ENCODE peak calls at places on chromosomes 16 and 17, in nine cellular contexts. V is stimulated activated CD4-positive, alpha-beta T cell treated with anti-CD3 and anti-CD28 coated beads, TNF-alpha, amount 100 ng/mL, for 24 hours; M is activated naive CD8-positive, alpha-beta T cell treated with anti-CD3 and anti-CD28 coated beads for 36 hours; E is NCI-H774; S is fibroblast of villous mesenchyme; Y is H7; D is NCI-H1417; B is testis; K is NCI-H2107. R is an unnamed sample.
A peak's percentile ranks its signal among the peaks of the same experiment; 100 is the strongest.

GRCh38 chr17:79627766-79628690 is 17.2 kb upstream of the RBFOX3 start:
- DNase-seq in K (no peak), M (no peak), Y (peak; percentile 23), S (no peak), B (peak; percentile 4), V (no peak), E (no peak), D (no peak), R (no peak)

GRCh38 chr17:17805575-17805974 is 31.2 kb downstream of the SREBF1 start:
- DNase-seq in K (no peak), M (no peak), S (no peak), B (no peak), Y (no peak), V (no peak), E (no peak), D (no peak), R (no peak)

GRCh38 chr16:70433456-70434103 is 5.3 kb downstream of the ST3GAL2 start:
- DNase-seq in M (no peak), S (peak; percentile 96), B (no peak), E (no peak), V (no peak), Y (no peak), D (no peak), K (no peak), R (no peak)

GRCh38 chr16:17526956-17527355 is 56.2 kb upstream of the XYLT1 start:
- DNase-seq in K (no peak), M (no peak), E (no peak), D (no peak), S (no peak), B (no peak), Y (no peak), V (no peak), R (no peak)

GRCh38 chr16:26795184-26795583 is 271.5 kb upstream of the C16orf82 start:
- DNase-seq in K (no peak), V (peak; percentile 2), M (peak; percentile 6), Y (peak; percentile 22), D (no peak), S (no peak), E (no peak), B (no peak), R (no peak)

GRCh38 chr17:27236710-27237315 is 57.1 kb upstream of the WSB1 start:
- DNase-seq in K (no peak), B (peak; percentile 91), Y (peak; percentile 72), M (peak; percentile 56), V (peak; percentile 67), S (peak; percentile 85), D (peak; percentile 79), E (peak; percentile 65), R (peak; percentile 96)

GRCh38 chr17:9079461-9080103 is 58.3 kb downstream of the NTN1 start:
- DNase-seq in D (no peak), M (peak; percentile 5), V (peak; percentile 4), K (no peak), B (peak; percentile 23), Y (no peak), S (no peak), E (no peak), R (no peak)

GRCh38 chr17:63827801-63828221 is 348 bp upstream of the FTSJ3 start:
- DNase-seq in M (no peak), V (no peak), Y (no peak), D (no peak), B (no peak), S (peak; percentile 7), E (no peak), K (no peak), R (no peak)

GRCh38 chr17:49285716-49286115 is 55.1 kb upstream of the PHOSPHO1 start:
- DNase-seq in M (no peak), Y (no peak), D (no peak), E (no peak), S (no peak), B (no peak), V (no peak), K (no peak), R (no peak)